ENCODE peak calls at places on chromosomes 13 and 19, in five cellular contexts. J, C, O, N and V are unnamed samples.

GRCh38 chr13:97724450-97724849 is 229.0 kb upstream of the IPO5 start:
- DNase-seq in C (no peak), N (no peak), O (no peak), J (no peak), V (no peak)

GRCh38 chr13:69234171-69234570 is 873.5 kb upstream of the ATXN8OS start:
- DNase-seq in C (no peak), N (no peak), J (no peak), O (no peak), V (no peak)

GRCh38 chr19:37763488-37763887 is 15.9 kb downstream of the ZNF573 start:
- DNase-seq in N (no peak), C (no peak), O (no peak), J (no peak), V (no peak)

GRCh38 chr19:16330368-16330801 is 5.8 kb downstream of the KLF2 start:
- DNase-seq in O (no peak), J (peak; percentile 16), C (peak; percentile 66), N (no peak), V (peak; percentile 92)

GRCh38 chr19:54186934-54187381 is 2.4 kb downstream of the MBOAT7 start:
- DNase-seq in J (peak; percentile 79), C (no peak), O (no peak), N (no peak), V (no peak)

GRCh38 chr19:10553943-10554381 is 10.3 kb downstream of the ATG4D start:
- DNase-seq in J (no peak), C (no peak), N (no peak), O (no peak), V (no peak)

GRCh38 chr19:55005684-55006488 is 32.2 kb downstream of the GP6 start:
- DNase-seq in J (no peak), O (no peak), N (no peak), C (no peak), V (peak; percentile 40)

GRCh38 chr13:36530050-36530789 is 97.9 kb downstream of the CCNA1 start:
- DNase-seq in N (no peak), C (no peak), J (no peak), O (no peak), V (peak; percentile 43)

GRCh38 chr19:46678110-46678732 is 17.2 kb upstream of the DACT3 start:
- DNase-seq in C (no peak), J (peak; percentile 15), N (no peak), O (no peak), V (peak; percentile 63)

GRCh38 chr13:44972956-44973581 is 16.2 kb downstream of the NUFIP1 start:
- DNase-seq in O (no peak), C (no peak), N (no peak), J (no peak), V (no peak)

GRCh38 chr13:20974981-20975585 is 72.5 kb upstream of the XPO4 start:
- DNase-seq in O (no peak), C (no peak), J (no peak), N (no peak), V (no peak)

GRCh38 chr19:29260477-29261317 is 47.7 kb upstream of the UQCRFS1 start:
- DNase-seq in O (no peak), J (no peak), C (no peak), N (no peak), V (no peak)

GRCh38 chr19:39183100-39183499 is 13.7 kb upstream of the NCCRP1 start:
- DNase-seq in C (no peak), N (no peak), J (no peak), O (no peak), V (no peak)

GRCh38 chr13:40352807-40353562 is 313.5 kb downstream of the FOXO1 start:
- DNase-seq in N (no peak), J (no peak), C (no peak), O (no peak), V (no peak)

GRCh38 chr13:107210216-107211010 is 642.5 kb upstream of the ARGLU1 start:
- DNase-seq in N (no peak), O (no peak), J (no peak), C (no peak), V (no peak)

GRCh38 chr13:113258655-113259054 is 38.4 kb upstream of the LAMP1 start:
- DNase-seq in C (no peak), O (no peak), J (no peak), N (no peak), V (no peak)

GRCh38 chr19:47573076-47574026 is at the start of gene ZNF541:
- DNase-seq in C (peak; percentile 72), N (no peak), J (peak; percentile 61), O (peak; percentile 37), V (peak; percentile 65)

GRCh38 chr13:114080739-114081561 is 51.5 kb downstream of the RASA3 start:
- DNase-seq in N (no peak), O (peak; percentile 12), J (no peak), C (no peak), V (no peak)

GRCh38 chr13:51229731-51230130 is 7.5 kb downstream of the FAM124A start:
- DNase-seq in O (no peak), N (no peak), J (no peak), C (no peak), V (no peak)

GRCh38 chr19:14449321-14449720 is 16.2 kb downstream of the PKN1 start:
- DNase-seq in N (no peak), C (no peak), J (no peak), O (no peak), V (no peak)

GRCh38 chr13:93248627-93249047 is 22.0 kb downstream of the GPC6 start:
- DNase-seq in O (no peak), J (peak; percentile 62), C (no peak), N (no peak), V (peak; percentile 68)

GRCh38 chr13:48819376-48819775 is 156.3 kb upstream of the FNDC3A start:
- DNase-seq in N (no peak), J (no peak), C (no peak), O (no peak), V (no peak)

GRCh38 chr13:108425056-108425455 is 155.5 kb downstream of the TNFSF13B start:
- DNase-seq in J (no peak), N (no peak), O (no peak), C (no peak), V (no peak)

DNA sequence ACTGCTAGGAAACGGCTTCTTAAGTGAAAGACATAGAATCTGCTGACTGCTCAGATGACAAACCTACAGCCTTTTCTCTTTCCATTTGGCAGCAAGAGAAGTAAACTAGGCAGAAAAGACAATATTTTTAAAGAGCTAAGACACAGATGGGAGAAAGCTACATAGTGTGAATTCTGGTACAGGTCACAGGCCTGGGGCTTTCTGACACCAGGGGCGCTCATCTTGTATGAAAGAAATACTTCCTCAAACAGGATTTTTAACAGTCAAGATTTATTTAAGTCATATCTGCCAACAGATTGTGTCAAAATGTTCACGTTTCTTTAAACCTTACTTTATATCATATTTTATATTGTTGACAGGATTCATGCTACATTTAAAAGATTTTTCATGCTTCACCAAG is 78.4 kb downstream of the MIPEP start:
- DNase-seq in N (no peak), J (no peak), C (no peak), O (no peak), V (no peak)
- H3K4me1 ChIP-seq in N (no peaks in the 10 kb centered on the region), J (peaks cover 4% of the 10 kb centered on the region), C (no peaks in the 10 kb centered on the region), O (no peaks in the 10 kb centered on the region), V (no peaks in the 10 kb centered on the region)

DNA sequence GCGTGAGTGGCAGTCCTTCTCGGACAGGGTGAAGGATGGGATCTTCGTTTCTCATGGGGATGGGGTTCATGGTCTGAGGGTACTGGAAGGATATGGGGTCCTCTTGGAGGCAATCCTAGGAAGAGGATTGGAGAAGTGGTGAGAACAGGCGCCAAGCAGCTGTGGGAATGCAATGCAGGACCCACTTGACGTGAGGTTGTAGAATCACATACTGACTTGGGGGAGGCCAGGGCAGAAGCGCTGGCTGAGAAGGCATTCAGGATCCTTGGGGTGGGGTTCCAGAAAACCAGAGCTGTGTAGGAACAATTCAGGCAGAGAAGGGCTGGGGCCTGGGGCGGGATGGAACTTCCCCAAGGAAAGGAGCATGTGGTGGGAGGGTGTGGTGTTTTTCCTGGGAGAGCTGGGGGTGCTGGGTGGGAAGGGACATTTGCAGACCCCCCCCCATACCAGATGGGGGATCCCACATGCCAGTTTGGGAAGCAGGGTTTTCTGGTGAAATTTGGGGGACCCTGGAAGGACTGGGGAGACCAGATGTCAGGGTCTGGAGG is 852 bp downstream of the KLK1 start:
- DNase-seq in O (no peak), C (no peak), J (no peak), N (no peak), V (no peak)
- H3K27me3 ChIP-seq in O (peaks cover 64% of the 10 kb centered on the region), C (peaks cover 81% of the 10 kb centered on the region), J (no peaks in the 10 kb centered on the region), N (no peaks in the 10 kb centered on the region), V (peaks cover 88% of the 10 kb centered on the region)

GRCh38 chr19:2047449-2048103 is 3.5 kb downstream of the MKNK2 start:
- DNase-seq in N (no peak), C (peak; percentile 70), O (no peak), J (peak; percentile 88), V (peak; percentile 92)

GRCh38 chr19:2049741-2050348 is 1.2 kb downstream of the MKNK2 start:
- DNase-seq in O (peak; percentile 80), N (no peak), J (peak; percentile 96), C (peak; percentile 76), V (peak; percentile 94)

GRCh38 chr19:2048104-2048958 is 2.7 kb downstream of the MKNK2 start:
- DNase-seq in J (peak; percentile 41), N (no peak), O (no peak), C (no peak), V (no peak)

GRCh38 chr19:2050349-2050990 is 574 bp downstream of the MKNK2 start:
- DNase-seq in C (no peak), N (no peak), J (peak; percentile 48), O (no peak), V (peak; percentile 85)

GRCh38 chr19:2048959-2049740 is 1.9 kb downstream of the MKNK2 start:
- DNase-seq in J (peak; percentile 52), C (no peak), O (no peak), N (no peak), V (no peak)
- H3K4me1 ChIP-seq in J (peaks cover 48% of the 10 kb centered on the region), C (peaks cover 78% of the 10 kb centered on the region), O (peaks cover 61% of the 10 kb centered on the region), N (peaks cover 7% of the 10 kb centered on the region), V (peaks cover 74% of the 10 kb centered on the region)

DNA sequence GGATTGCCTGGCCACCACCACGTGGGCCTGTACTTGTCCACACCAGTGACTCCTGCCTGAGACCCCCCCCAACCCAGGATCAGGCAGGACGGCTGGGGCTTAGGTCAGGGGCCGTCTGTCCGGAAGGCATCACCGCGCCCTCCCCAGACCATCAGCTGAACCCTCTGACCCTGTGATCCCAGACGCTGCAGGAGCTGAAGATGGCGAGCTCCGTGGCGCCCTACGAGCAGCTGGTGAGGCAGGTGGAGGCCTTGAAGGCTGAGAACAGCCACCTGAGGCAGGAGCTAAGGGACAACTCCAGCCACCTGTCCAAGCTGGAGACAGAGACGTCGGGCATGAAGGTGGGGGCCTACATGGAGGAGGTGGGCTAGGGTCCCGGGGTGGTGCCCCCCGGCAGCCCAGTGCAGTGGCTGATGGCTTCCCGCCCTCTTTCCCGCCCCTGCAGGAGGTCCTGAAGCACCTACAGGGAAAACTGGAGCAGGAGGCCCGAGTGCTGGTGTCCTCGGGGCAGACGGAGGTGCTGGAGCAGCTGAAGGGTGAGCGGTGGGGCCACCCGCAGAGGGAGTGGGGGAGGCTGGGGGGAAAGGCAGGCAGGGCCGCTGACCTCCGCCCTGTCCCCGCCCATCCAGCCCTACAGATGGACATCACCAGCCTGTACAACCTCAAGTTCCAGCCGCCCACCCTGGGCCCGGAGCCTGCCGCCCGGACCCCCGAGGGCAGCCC is 3.0 kb downstream of the APC2 start:
- DNase-seq in O (no peak), C (no peak), N (no peak), J (no peak), V (no peak)
- H3K27me3 ChIP-seq in O (peaks cover 98% of the 10 kb centered on the region), C (peaks cover 91% of the 10 kb centered on the region), N (peaks cover 14% of the 10 kb centered on the region), J (peaks cover 2% of the 10 kb centered on the region), V (peaks cover 88% of the 10 kb centered on the region)